ENCODE peak calls at places on chromosome 22, in six cellular contexts. C is effector memory CD8-positive, alpha-beta T cell; R is GM23248; J is T-helper 2 cell; G is NAMALWA; E is psoas muscle. P is an unnamed sample.
A peak's percentile ranks its signal among the peaks of the same experiment; 100 is the strongest.

GRCh38 chr22:46432164-46433068 is 96.9 kb downstream of the TRMU start:
- DNase-seq in C (peak; percentile 34), R (no peak), J (peak; percentile 81), G (peak; percentile 36), E (no peak), P (peak; percentile 5)

GRCh38 chr22:45317551-45318167 is 7.9 kb downstream of the FAM118A start:
- DNase-seq in C (peak; percentile 18), R (peak; percentile 87), J (no peak), G (no peak), E (peak; percentile 74), P (no peak)

GRCh38 chr22:32518848-32519247 is 44.2 kb downstream of the FBXO7 start:
- DNase-seq in C (no peak), R (no peak), J (peak; percentile 37), G (peak; percentile 50), E (no peak), P (no peak)

GRCh38 chr22:23698094-23698493 is 7.3 kb downstream of the RGL4 start:
- DNase-seq in C (no peak), R (no peak), J (no peak), G (no peak), E (no peak), P (peak; percentile 21)

GRCh38 chr22:22720201-22720723 is 75.8 kb downstream of the GGTLC2 start:
- DNase-seq in C (peak; percentile 54), R (peak; percentile 57), J (peak; percentile 48), G (peak; percentile 89), E (no peak), P (peak; percentile 88)

GRCh38 chr22:17575151-17575550 is 11.9 kb downstream of the SLC25A18 start:
- DNase-seq in C (no peak), R (no peak), J (no peak), G (no peak), E (no peak), P (no peak)

GRCh38 chr22:38135133-38135706 is 24.7 kb upstream of the BAIAP2L2 start:
- DNase-seq in C (no peak), R (peak; percentile 91), J (no peak), G (no peak), E (no peak), P (peak; percentile 63)

GRCh38 chr22:31178859-31179258 is 18.9 kb downstream of the RNF185 start:
- DNase-seq in C (no peak), R (no peak), J (no peak), G (no peak), E (no peak), P (no peak)

GRCh38 chr22:48245119-48245485 is 1482.7 kb downstream of the TBC1D22A start:
- DNase-seq in C (no peak), R (no peak), J (peak; percentile 53), G (no peak), E (no peak), P (peak; percentile 5)

GRCh38 chr22:44735518-44736428 is 16.6 kb upstream of the ARHGAP8 start:
- DNase-seq in C (peak; percentile 87), R (peak; percentile 63), J (peak; percentile 55), G (peak; percentile 70), E (peak; percentile 85), P (peak; percentile 36)

GRCh38 chr22:38125731-38126344 is 15.4 kb upstream of the BAIAP2L2 start:
- DNase-seq in C (no peak), R (no peak), J (no peak), G (no peak), E (no peak), P (no peak)

GRCh38 chr22:47967841-47968240 is 1205.4 kb downstream of the TBC1D22A start:
- DNase-seq in C (no peak), R (no peak), J (no peak), G (no peak), E (no peak), P (no peak)

GRCh38 chr22:27879923-27880322 is 39.1 kb downstream of the PITPNB start:
- DNase-seq in C (no peak), R (peak; percentile 76), J (peak; percentile 37), G (peak; percentile 65), E (no peak), P (peak; percentile 19)

GRCh38 chr22:32270641-32271369 is 15.7 kb upstream of the SLC5A4 start:
- DNase-seq in C (no peak), R (no peak), J (no peak), G (no peak), E (no peak), P (no peak)